ENCODE peak calls at places on chromosomes 13 and 19, in nine cellular contexts. N is tibial nerve, J is psoas muscle, Q is ascending aorta, Z is PC-9, L is brain microvascular endothelial cell, I is sigmoid colon, D is heart right ventricle, R is AG04450. V is an unnamed sample.

GRCh38 chr19:35249146-35249847 is 495 bp downstream of the LSR start:
- DNase-seq in D (no peak), I (peak), R (no peak), N (no peak), J (no peak), Q (no peak), Z (no peak), L (no peak), V (no peak)

GRCh38 chr13:61286148-61286745 is 129.4 kb downstream of the PCDH20 start:
- DNase-seq in L (no peak), D (no peak), I (no peak), J (no peak), N (no peak), Q (no peak), Z (peak), R (no peak), V (no peak)

GRCh38 chr19:39974377-39975155 is 3.6 kb downstream of the PSMC4 start:
- DNase-seq in N (no peak), L (no peak), D (no peak), Z (no peak), J (no peak), Q (no peak), I (no peak), R (no peak), V (no peak)

GRCh38 chr13:51777921-51778320 is 26.0 kb downstream of the DHRS12 start:
- DNase-seq in J (no peak), I (no peak), D (no peak), L (no peak), N (no peak), Z (no peak), Q (no peak), R (no peak), V (no peak)

GRCh38 chr13:27171244-27171829 is at the start of gene USP12:
- DNase-seq in I (no peak), J (no peak), Z (peak), L (no peak), N (peak), D (peak), Q (no peak), R (no peak), V (no peak)

GRCh38 chr13:73109288-73109899 is 50.6 kb downstream of the KLF5 start:
- DNase-seq in R (no peak), D (no peak), Q (no peak), I (no peak), N (no peak), L (no peak), Z (no peak), J (no peak), V (no peak)

GRCh38 chr13:50444726-50445125 is 398.8 kb downstream of the DLEU7 start:
- DNase-seq in Q (no peak), N (no peak), R (no peak), D (no peak), I (no peak), Z (no peak), L (no peak), J (no peak), V (no peak)

GRCh38 chr13:63190742-63191141 is 1775.1 kb upstream of the PCDH20 start:
- DNase-seq in I (no peak), D (no peak), Z (peak), R (no peak), J (no peak), L (peak), N (no peak), Q (no peak), V (no peak)

GRCh38 chr13:26477681-26478080 is 79.8 kb upstream of the WASF3 start:
- DNase-seq in D (no peak), N (no peak), Q (no peak), L (no peak), J (no peak), R (no peak), I (no peak), Z (no peak), V (no peak)

GRCh38 chr13:112940236-112940635 is 28.8 kb upstream of the MCF2L start:
- DNase-seq in L (no peak), D (no peak), I (peak), Z (no peak), N (no peak), R (no peak), Q (no peak), J (no peak), V (no peak)

GRCh38 chr13:96052655-96053002 is 572 bp downstream of the UGGT2 start:
- DNase-seq in Q (no peak), I (no peak), Z (no peak), N (no peak), R (peak), L (peak), D (no peak), J (no peak), V (peak)

GRCh38 chr13:85828094-85828684 is 29.0 kb upstream of the SLITRK6 start:
- DNase-seq in Q (no peak), J (no peak), Z (no peak), N (no peak), D (no peak), R (peak), L (peak), I (no peak), V (no peak)

GRCh38 chr19:11418518-11419506 is at the start of gene RGL3:
- DNase-seq in Z (peak), D (peak), L (no peak), I (no peak), N (no peak), Q (no peak), R (no peak), J (peak), V (no peak)

GRCh38 chr19:47176627-47177090 is 46.0 kb downstream of the SAE1 start:
- DNase-seq in Q (no peak), I (no peak), N (peak), J (no peak), Z (no peak), D (peak), R (peak), L (peak), V (no peak)

GRCh38 chr19:33957804-33958203 is 161.1 kb downstream of the KCTD15 start:
- DNase-seq in Q (no peak), D (no peak), I (no peak), Z (no peak), N (no peak), L (no peak), R (no peak), J (no peak), V (no peak)

GRCh38 chr19:44851427-44851826 is 5.3 kb downstream of the NECTIN2 start:
- DNase-seq in Q (no peak), R (no peak), N (no peak), L (no peak), I (no peak), D (no peak), J (no peak), Z (no peak), V (no peak)

GRCh38 chr13:48602296-48603040 is 51.3 kb upstream of the CYSLTR2 start:
- DNase-seq in Z (no peak), Q (no peak), I (no peak), N (no peak), L (no peak), J (no peak), D (no peak), R (no peak), V (no peak)

GRCh38 chr13:65336916-65337315 is 1893.2 kb downstream of the PCDH9 start:
- DNase-seq in Q (no peak), J (no peak), N (no peak), L (peak), Z (no peak), R (peak), D (no peak), I (no peak), V (no peak)

GRCh38 chr13:106471957-106472543 is 63.4 kb downstream of the EFNB2 start:
- DNase-seq in J (peak), Q (peak), N (no peak), D (peak), I (peak), L (peak), R (peak), Z (peak), V (no peak)

GRCh38 chr13:27476943-27477681 is 26.7 kb upstream of the MTIF3 start:
- DNase-seq in J (no peak), R (peak), Q (no peak), N (no peak), I (no peak), L (peak), Z (peak), D (no peak), V (peak)

GRCh38 chr19:40231544-40232424 is 5.3 kb upstream of the CCNP start:
- DNase-seq in L (no peak), I (no peak), D (peak), N (no peak), Q (no peak), J (no peak), R (no peak), Z (no peak), V (no peak)

GRCh38 chr13:53242015-53242414 is 213.4 kb downstream of the OLFM4 start:
- DNase-seq in D (no peak), Z (no peak), L (no peak), I (no peak), Q (no peak), R (no peak), J (no peak), N (no peak), V (no peak)

GRCh38 chr13:40553356-40553755 is 113.1 kb downstream of the FOXO1 start:
- DNase-seq in J (no peak), R (no peak), D (no peak), I (no peak), Z (no peak), N (no peak), Q (no peak), L (no peak), V (no peak)

GRCh38 chr13:73251866-73252265 is 193.1 kb downstream of the KLF5 start:
- DNase-seq in Z (no peak), R (no peak), I (no peak), L (no peak), J (no peak), Q (no peak), N (no peak), D (no peak), V (no peak)

DNA sequence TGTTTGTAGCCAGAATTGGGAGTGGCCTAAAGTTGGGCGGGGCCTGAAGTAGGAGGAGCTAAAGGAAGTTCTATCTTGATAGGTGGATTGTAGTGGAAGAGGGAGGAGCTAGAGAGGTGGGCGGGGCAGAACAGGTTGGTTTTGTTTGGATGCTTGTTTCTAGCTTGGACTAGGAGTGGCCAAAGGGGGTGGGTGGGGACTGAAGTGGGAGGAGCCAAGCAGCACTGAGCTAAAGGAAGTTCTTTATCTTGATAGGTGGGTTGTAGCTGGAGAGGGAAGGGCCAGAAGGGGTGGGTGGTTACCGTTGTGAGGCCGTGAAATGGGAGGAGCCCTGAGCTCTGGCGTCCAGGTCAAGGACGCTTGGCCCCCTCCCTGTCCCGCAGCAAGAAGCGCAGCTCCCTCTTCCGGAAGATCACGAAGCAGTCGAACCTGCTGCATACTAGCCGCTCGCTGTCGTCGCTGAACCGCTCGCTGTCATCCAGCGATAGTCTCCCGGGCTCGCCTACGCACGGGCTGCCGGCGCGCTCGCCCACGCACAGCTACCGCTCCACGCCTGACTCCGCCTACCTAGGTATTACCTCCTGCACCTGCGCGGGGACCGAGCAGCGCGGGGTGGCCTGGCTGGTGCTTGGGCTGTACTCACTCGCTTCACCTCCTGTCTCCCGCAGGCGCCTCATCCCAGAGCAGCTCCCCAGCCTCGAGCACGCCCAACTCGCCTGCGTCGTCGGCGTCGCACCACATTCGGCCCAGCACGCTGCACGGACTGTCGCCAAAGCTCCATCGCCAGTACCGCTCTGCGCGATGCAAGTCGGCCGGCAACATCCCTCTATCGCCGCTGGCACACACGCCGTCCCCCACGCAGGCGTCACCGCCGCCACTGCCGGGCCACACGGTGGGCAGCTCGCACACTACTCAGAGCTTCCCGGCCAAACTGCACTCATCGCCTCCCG is 8.0 kb downstream of the DNASE2 start:
- DNase-seq in Z (peak), D (peak), I (no peak), N (no peak), R (no peak), J (peak), L (peak), Q (no peak), V (no peak)
- H3K4me3 ChIP-seq in Z (peak), D (no peak), I (no peak), N (no peak), R (no peak), J (peak), L (peak), Q (peak), V (peak)

GRCh38 chr13:45490068-45490467 is 25.3 kb downstream of the COG3 start:
- DNase-seq in J (no peak), N (no peak), D (no peak), R (no peak), Z (no peak), Q (no peak), L (no peak), I (no peak), V (no peak)
- TF ChIP-seq CTCF in J (peak), N (no peak), D (no peak), R (no peak), Z (peak), Q (no peak), L (no peak), I (no peak), V (no peak)

DNA sequence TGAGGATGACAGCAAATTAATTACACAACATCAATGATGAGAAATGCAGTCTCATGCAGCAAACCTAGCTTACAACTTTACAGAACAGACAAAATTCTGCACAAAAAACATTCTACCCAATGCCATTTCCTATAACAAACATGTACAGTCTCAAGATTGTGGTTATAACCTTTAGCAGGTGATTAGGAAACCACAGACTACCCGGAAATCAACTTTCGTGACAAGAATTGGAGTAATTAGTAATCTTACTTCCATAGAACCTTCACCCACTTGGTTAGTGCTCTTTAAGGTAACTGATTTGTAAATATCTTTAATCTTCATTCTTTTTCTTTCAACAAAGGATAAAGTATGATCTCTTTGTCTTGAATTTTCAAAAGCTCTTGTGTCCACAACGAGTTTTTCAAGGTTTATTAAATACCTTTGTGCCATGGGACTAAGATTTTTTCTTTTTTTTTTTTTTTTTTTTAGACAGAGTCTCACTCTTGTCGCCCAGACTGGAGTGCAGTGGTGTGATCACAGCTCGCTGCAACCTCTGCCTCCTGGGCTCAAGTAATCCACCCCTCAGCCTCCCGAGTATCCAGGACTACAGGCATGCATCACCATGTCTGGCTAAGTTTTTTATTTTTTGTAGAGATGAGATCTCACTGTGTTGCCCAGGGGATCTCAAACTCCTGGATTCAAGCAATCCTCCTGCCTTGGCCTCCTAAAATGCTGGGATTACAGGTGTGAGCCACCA is 78.8 kb downstream of the MAP4K1 start:
- DNase-seq in I (no peak), L (no peak), Z (no peak), D (no peak), J (no peak), R (no peak), Q (no peak), N (no peak), V (no peak)
- H3K27ac ChIP-seq in I (no peak), L (no peak), Z (peak), D (no peak), J (peak), R (no peak), Q (peak), N (no peak), V (peak)

GRCh38 chr19:12840091-12841079 is 2.1 kb downstream of the MAST1 start:
- DNase-seq in J (peak), Z (peak), D (no peak), R (no peak), L (peak), Q (no peak), I (no peak), N (no peak), V (no peak)

GRCh38 chr19:12842511-12842910 is 4.2 kb downstream of the MAST1 start:
- DNase-seq in N (no peak), Z (no peak), J (no peak), Q (no peak), D (no peak), I (no peak), R (no peak), L (no peak), V (no peak)

GRCh38 chr19:12843328-12843727 is 5.0 kb downstream of the MAST1 start:
- DNase-seq in D (no peak), R (no peak), Z (no peak), N (no peak), I (no peak), J (no peak), L (no peak), Q (no peak), V (no peak)

GRCh38 chr19:12838893-12839656 is 760 bp downstream of the MAST1 start:
- DNase-seq in D (no peak), I (no peak), Z (no peak), J (no peak), N (no peak), R (no peak), Q (no peak), L (no peak), V (no peak)

GRCh38 chr19:12841094-12841493 is 2.8 kb downstream of the MAST1 start:
- DNase-seq in Z (peak), I (no peak), Q (no peak), D (no peak), R (no peak), L (no peak), J (no peak), N (no peak), V (no peak)
- H3K4me3 ChIP-seq in Z (peak), I (no peak), Q (peak), D (no peak), R (peak), L (peak), J (peak), N (no peak), V (peak)

GRCh38 chr19:1791879-1792278 is 20.2 kb downstream of the ATP8B3 start:
- DNase-seq in N (no peak), I (no peak), L (no peak), Z (no peak), Q (no peak), R (no peak), D (no peak), J (no peak), V (no peak)

GRCh38 chr19:1796395-1797142 is 15.5 kb downstream of the ATP8B3 start:
- DNase-seq in J (no peak), D (no peak), R (no peak), Z (no peak), Q (no peak), L (no peak), N (no peak), I (no peak), V (no peak)

GRCh38 chr19:1789282-1790020 is 22.6 kb downstream of the ATP8B3 start:
- DNase-seq in L (no peak), R (no peak), Z (peak), D (no peak), J (no peak), Q (no peak), I (no peak), N (no peak), V (no peak)

GRCh38 chr19:1790054-1790762 is 21.9 kb downstream of the ATP8B3 start:
- DNase-seq in I (no peak), L (no peak), D (no peak), J (no peak), R (no peak), N (no peak), Q (no peak), Z (no peak), V (no peak)

GRCh38 chr19:1794424-1795185 is 17.5 kb downstream of the ATP8B3 start:
- DNase-seq in R (no peak), J (no peak), L (no peak), N (no peak), Z (no peak), D (no peak), I (no peak), Q (no peak), V (no peak)
- TF ChIP-seq CTCF in R (no peak), J (no peak), L (no peak), N (no peak), Z (no peak), D (no peak), I (no peak), Q (no peak), V (no peak)

DNA sequence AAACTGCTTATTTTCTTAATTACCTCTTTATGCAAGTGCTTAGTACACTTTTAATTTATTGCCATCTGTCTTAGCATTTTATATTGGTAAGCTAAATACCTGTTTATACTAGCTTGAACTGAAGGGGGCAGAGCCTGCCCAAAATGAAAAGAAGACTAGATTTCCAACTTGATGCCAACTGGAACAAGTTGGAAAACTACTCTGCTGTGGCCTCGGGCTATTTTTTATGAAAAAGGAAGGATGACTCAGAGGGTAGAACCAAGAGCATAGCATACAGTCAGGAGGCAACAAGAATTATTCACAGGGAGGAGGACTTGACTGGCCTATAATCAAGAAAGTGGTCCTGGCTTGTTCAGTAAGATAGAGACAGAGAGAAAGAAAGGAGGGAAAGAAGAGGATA is 150.3 kb downstream of the NDFIP2 start:
- DNase-seq in Z (peak), I (no peak), J (no peak), R (no peak), L (peak), N (no peak), Q (no peak), D (peak), V (no peak)
- H3K27ac ChIP-seq in Z (no peak), I (no peak), J (peak), R (no peak), L (no peak), N (no peak), Q (no peak), D (no peak), V (no peak)